ENCODE peak calls at places on chromosome 18, in nine cellular contexts. L, U, A, S, P, J, W, V and E are unnamed samples.
A peak's percentile ranks its signal among the peaks of the same experiment; 100 is the strongest.

GRCh38 chr18:27377251-27377650 is 192.1 kb upstream of the CHST9 start:
- DNase-seq in L (no peak), U (no peak), A (no peak), S (no peak), P (no peak), J (no peak), W (no peak), V (no peak), E (no peak)

GRCh38 chr18:79601234-79601633 is 78.4 kb upstream of the CTDP1 start:
- DNase-seq in L (no peak), U (no peak), A (no peak), S (no peak), P (no peak), J (no peak), W (no peak), V (no peak), E (no peak)

GRCh38 chr18:5508821-5509220 is 35.0 kb downstream of the EPB41L3 start:
- DNase-seq in L (no peak), U (no peak), A (no peak), S (no peak), P (no peak), J (no peak), W (no peak), V (no peak), E (no peak)

GRCh38 chr18:77858331-77858730 is 608.7 kb downstream of the GALR1 start:
- DNase-seq in L (no peak), U (no peak), A (no peak), S (no peak), P (no peak), J (no peak), W (no peak), V (no peak), E (no peak)

GRCh38 chr18:58493070-58493469 is 135.8 kb downstream of the ALPK2 start:
- DNase-seq in L (no peak), U (no peak), A (no peak), S (no peak), P (no peak), J (no peak), W (no peak), V (no peak), E (no peak)

GRCh38 chr18:9898792-9899549 is 13.2 kb downstream of the TXNDC2 start:
- DNase-seq in L (no peak), U (peak; percentile 75), A (no peak), S (no peak), P (no peak), J (no peak), W (no peak), V (peak; percentile 37), E (no peak)

GRCh38 chr18:67151366-67151765 is 365.2 kb downstream of the DSEL start:
- DNase-seq in L (no peak), U (no peak), A (no peak), S (no peak), P (no peak), J (no peak), W (no peak), V (no peak), E (no peak)

GRCh38 chr18:48891721-48892120 is 59.0 kb downstream of the SMAD7 start:
- DNase-seq in L (no peak), U (no peak), A (no peak), S (no peak), P (no peak), J (no peak), W (no peak), V (no peak), E (no peak)

GRCh38 chr18:42921261-42921737 is 194.2 kb downstream of the RIT2 start:
- DNase-seq in L (no peak), U (no peak), A (no peak), S (no peak), P (no peak), J (no peak), W (no peak), V (no peak), E (no peak)

GRCh38 chr18:58813821-58814220 is 50.9 kb upstream of the ZNF532 start:
- DNase-seq in L (no peak), U (no peak), A (no peak), S (no peak), P (no peak), J (no peak), W (no peak), V (no peak), E (no peak)

GRCh38 chr18:69935319-69936190 is 12.1 kb downstream of the CD226 start:
- DNase-seq in L (no peak), U (peak; percentile 89), A (peak; percentile 89), S (no peak), P (no peak), J (no peak), W (no peak), V (no peak), E (peak; percentile 54)

GRCh38 chr18:70047931-70048603 is 100.4 kb upstream of the CD226 start:
- DNase-seq in L (no peak), U (no peak), A (no peak), S (no peak), P (no peak), J (no peak), W (no peak), V (peak; percentile 36), E (no peak)

DNA sequence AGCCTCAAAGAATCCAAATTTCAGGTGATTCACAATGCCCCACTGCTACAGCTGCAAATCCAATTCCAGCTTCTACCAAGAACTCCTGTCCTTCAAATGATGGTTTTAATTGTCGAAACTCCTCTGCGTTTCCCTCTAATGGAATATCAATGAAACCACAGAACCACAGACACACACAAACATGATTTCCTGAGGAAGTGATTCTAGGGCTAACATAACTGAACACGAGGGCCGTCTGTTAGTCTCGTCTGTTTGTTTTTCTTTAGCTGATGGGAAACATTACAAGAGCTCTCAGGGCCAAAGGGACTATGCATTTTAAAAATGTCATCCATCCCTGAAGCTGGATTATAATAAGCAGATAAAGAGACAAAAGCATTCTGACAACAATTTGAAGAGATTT is 59.4 kb downstream of the RNF152 start:
- DNase-seq in L (no peak), U (no peak), A (peak; percentile 7), S (no peak), P (no peak), J (no peak), W (no peak), V (peak; percentile 84), E (no peak)
- H3K27me3 ChIP-seq in L (no peaks in the 10 kb centered on the region), U (no peaks in the 10 kb centered on the region), A (no peaks in the 10 kb centered on the region), S (no peaks in the 10 kb centered on the region), P (no peaks in the 10 kb centered on the region), J (no peaks in the 10 kb centered on the region), W (no peaks in the 10 kb centered on the region), V (no peaks in the 10 kb centered on the region), E (no peaks in the 10 kb centered on the region)

GRCh38 chr18:11889284-11889683 is 18.8 kb downstream of the MPPE1 start:
- DNase-seq in L (no peak), U (no peak), A (no peak), S (no peak), P (no peak), J (no peak), W (no peak), V (no peak), E (no peak)
- H3K36me3 ChIP-seq in L (no peaks in the 10 kb centered on the region), U (no peaks in the 10 kb centered on the region), A (peaks cover 6% of the 10 kb centered on the region), S (no peaks in the 10 kb centered on the region), P (peaks cover 98% of the 10 kb centered on the region), J (no peaks in the 10 kb centered on the region), W (peaks cover 12% of the 10 kb centered on the region), V (peaks cover 38% of the 10 kb centered on the region), E (peaks cover 96% of the 10 kb centered on the region)

DNA sequence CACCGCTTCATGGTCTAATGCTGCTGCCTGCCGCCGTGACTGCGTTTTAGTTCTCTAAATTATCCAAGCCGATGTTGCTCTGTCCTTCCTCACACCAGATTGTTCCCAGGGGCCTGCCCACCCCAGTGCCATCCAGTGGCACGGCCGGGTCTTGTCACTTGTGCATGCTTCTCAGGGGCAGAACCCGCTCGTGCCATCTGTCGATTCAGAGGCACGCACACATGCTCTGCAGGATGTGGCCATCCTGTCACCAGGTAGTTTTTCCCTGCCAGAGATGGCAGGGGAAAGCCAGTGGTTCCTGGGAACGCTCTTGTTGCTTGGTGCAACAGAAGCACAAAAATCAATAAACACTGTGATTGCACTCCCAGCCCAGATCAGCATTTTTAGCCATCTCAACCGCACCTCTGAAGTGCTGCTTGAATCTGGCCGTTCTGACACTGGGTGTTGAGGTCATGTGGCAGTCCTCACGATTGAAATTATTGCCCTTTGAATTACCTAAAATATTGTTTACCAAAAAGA is 119.6 kb upstream of the BOD1L2 start:
- DNase-seq in L (no peak), U (no peak), A (no peak), S (no peak), P (no peak), J (no peak), W (no peak), V (no peak), E (no peak)
- TF ChIP-seq POLR2A in L (no peak), U (no peak), A (no peak), S (no peak), P (no peak), J (no peak), W (no peak), V (no peak), E (no peak)

GRCh38 chr18:75208055-75208835 is 694 bp downstream of the PTGR3 start:
- DNase-seq in L (no peak), U (peak; percentile 18), A (no peak), S (no peak), P (peak; percentile 26), J (peak; percentile 45), W (peak; percentile 60), V (peak; percentile 60), E (peak; percentile 52)
- H3K27me3 ChIP-seq in L (no peaks in the 10 kb centered on the region), U (no peaks in the 10 kb centered on the region), A (no peaks in the 10 kb centered on the region), S (peaks cover 73% of the 10 kb centered on the region), P (no peaks in the 10 kb centered on the region), J (no peaks in the 10 kb centered on the region), W (no peaks in the 10 kb centered on the region), V (no peaks in the 10 kb centered on the region), E (no peaks in the 10 kb centered on the region)

GRCh38 chr18:47800756-47801155 is 129.7 kb downstream of the SMAD2 start:
- DNase-seq in L (no peak), U (no peak), A (no peak), S (no peak), P (no peak), J (no peak), W (no peak), V (no peak), E (no peak)

GRCh38 chr18:47799376-47799775 is 131.1 kb downstream of the SMAD2 start:
- DNase-seq in L (no peak), U (no peak), A (no peak), S (no peak), P (no peak), J (no peak), W (no peak), V (no peak), E (no peak)

GRCh38 chr18:47800192-47800591 is 130.3 kb downstream of the SMAD2 start:
- DNase-seq in L (no peak), U (no peak), A (no peak), S (no peak), P (no peak), J (no peak), W (no peak), V (no peak), E (no peak)

GRCh38 chr18:47797126-47797525 is 133.3 kb downstream of the SMAD2 start:
- DNase-seq in L (no peak), U (no peak), A (no peak), S (no peak), P (no peak), J (no peak), W (no peak), V (no peak), E (no peak)

DNA sequence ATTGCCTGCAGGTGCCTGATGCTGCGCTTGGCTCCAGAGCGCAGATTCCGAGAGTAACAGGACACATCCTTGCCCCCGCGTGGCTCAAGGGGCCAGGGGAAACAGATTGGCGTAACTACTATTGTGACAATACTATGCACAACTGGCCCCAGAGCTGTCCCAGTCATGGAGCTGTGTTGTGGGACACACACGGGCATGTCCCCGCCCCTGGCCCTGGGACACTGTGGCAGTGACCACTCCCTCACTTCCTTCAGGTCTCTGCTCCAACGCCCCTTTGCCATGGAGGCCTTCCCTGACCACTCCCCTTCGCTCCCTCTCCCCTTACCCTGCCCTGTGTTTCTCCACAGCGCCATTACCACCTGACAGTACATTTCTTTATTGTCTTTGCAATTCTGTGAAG is 132.1 kb downstream of the SMAD2 start:
- DNase-seq in L (no peak), U (no peak), A (no peak), S (no peak), P (no peak), J (no peak), W (no peak), V (no peak), E (no peak)
- H3K36me3 ChIP-seq in L (no peaks in the 10 kb centered on the region), U (no peaks in the 10 kb centered on the region), A (no peaks in the 10 kb centered on the region), S (no peaks in the 10 kb centered on the region), P (no peaks in the 10 kb centered on the region), J (no peaks in the 10 kb centered on the region), W (no peaks in the 10 kb centered on the region), V (no peaks in the 10 kb centered on the region), E (no peaks in the 10 kb centered on the region)